ENCODE peak calls at places on chromosome 21, in four cellular contexts. N is fibroblast of the aortic adventitia, H is testis, U is colonic mucosa. R is an unnamed sample.

GRCh38 chr21:17491716-17492414 is 21.0 kb upstream of the CXADR start:
- DNase-seq in N (peak; percentile 98), H (no peak), U (no peak), R (peak; percentile 97)

GRCh38 chr21:45507888-45508508 is 34.2 kb downstream of the SLC19A1 start:
- DNase-seq in N (no peak), H (no peak), U (no peak), R (no peak)

GRCh38 chr21:23452384-23453083 is 2154.7 kb downstream of the MRPL39 start:
- DNase-seq in N (no peak), H (peak; percentile 61), U (no peak), R (no peak)

GRCh38 chr21:41112740-41113692 is 54.9 kb upstream of the BACE2 start:
- DNase-seq in N (peak; percentile 70), H (no peak), U (no peak), R (peak; percentile 87)

GRCh38 chr21:45253633-45254556 is 33.8 kb downstream of the POFUT2 start:
- DNase-seq in N (no peak), H (no peak), U (no peak), R (no peak)

GRCh38 chr21:41230530-41230929 is 62.6 kb downstream of the BACE2 start:
- DNase-seq in N (no peak), H (no peak), U (no peak), R (no peak)

GRCh38 chr21:35963920-35964451 is 96.3 kb downstream of the SETD4 start:
- DNase-seq in N (no peak), H (peak; percentile 21), U (no peak), R (no peak)

GRCh38 chr21:24456358-24456757 is 1150.9 kb downstream of the MRPL39 start:
- DNase-seq in N (no peak), H (no peak), U (no peak), R (no peak)

GRCh38 chr21:45516671-45517151 is 25.5 kb downstream of the SLC19A1 start:
- DNase-seq in N (no peak), H (no peak), U (no peak), R (no peak)

GRCh38 chr21:33332143-33332542 is 7.4 kb downstream of the IFNAR1 start:
- DNase-seq in N (no peak), H (no peak), U (no peak), R (no peak)

GRCh38 chr21:33386222-33386784 is 16.9 kb upstream of the IFNGR2 start:
- DNase-seq in N (no peak), H (no peak), U (no peak), R (no peak)

GRCh38 chr21:21860888-21861287 is 862.7 kb downstream of the NCAM2 start:
- DNase-seq in N (no peak), H (no peak), U (no peak), R (peak; percentile 5)

GRCh38 chr21:14116080-14116481 is 94.7 kb downstream of the LIPI start:
- DNase-seq in N (no peak), H (no peak), U (no peak), R (no peak)

GRCh38 chr21:33396966-33397365 is 6.2 kb upstream of the IFNGR2 start:
- DNase-seq in N (peak; percentile 85), H (no peak), U (no peak), R (peak; percentile 90)

GRCh38 chr21:14712121-14712520 is 166.0 kb upstream of the SAMSN1 start:
- DNase-seq in N (no peak), H (no peak), U (no peak), R (peak; percentile 84)

GRCh38 chr21:25790122-25790951 is 55.6 kb downstream of the GABPA start:
- DNase-seq in N (peak; percentile 57), H (no peak), U (peak; percentile 19), R (peak; percentile 52)

GRCh38 chr21:28776251-28776650 is 216.4 kb downstream of the LTN1 start:
- DNase-seq in N (peak; percentile 92), H (no peak), U (no peak), R (peak; percentile 89)

GRCh38 chr21:33109574-33110339 is 39.8 kb downstream of the OLIG1 start:
- DNase-seq in N (no peak), H (no peak), U (no peak), R (no peak)

GRCh38 chr21:25296239-25296638 is 311.0 kb downstream of the MRPL39 start:
- DNase-seq in N (no peak), H (peak; percentile 73), U (no peak), R (peak; percentile 24)

GRCh38 chr21:46667191-46667734 is 31.8 kb downstream of the PRMT2 start:
- DNase-seq in N (peak; percentile 25), H (no peak), U (no peak), R (peak; percentile 18)

GRCh38 chr21:23837564-23837963 is 1769.7 kb downstream of the MRPL39 start:
- DNase-seq in N (no peak), H (no peak), U (no peak), R (no peak)

GRCh38 chr21:16418663-16419062 is 688.9 kb downstream of the USP25 start:
- DNase-seq in N (no peak), H (no peak), U (no peak), R (peak; percentile 8)
- H3K4me3 ChIP-seq in N (peak overlapping the region; percentile 71), H (no peak overlapping the region), U (no peak overlapping the region), R (no peak overlapping the region)

GRCh38 chr21:34861302-34861701 is 187.8 kb downstream of the RUNX1 start:
- DNase-seq in N (no peak), H (no peak), U (no peak), R (no peak)

GRCh38 chr21:34858559-34858958 is 189.8 kb downstream of the CLIC6 start:
- DNase-seq in N (no peak), H (peak; percentile 24), U (no peak), R (no peak)

GRCh38 chr21:34857122-34857713 is 188.4 kb downstream of the CLIC6 start:
- DNase-seq in N (no peak), H (no peak), U (no peak), R (no peak)

GRCh38 chr21:34859976-34860653 is 189.0 kb downstream of the RUNX1 start:
- DNase-seq in N (no peak), H (no peak), U (no peak), R (no peak)

DNA sequence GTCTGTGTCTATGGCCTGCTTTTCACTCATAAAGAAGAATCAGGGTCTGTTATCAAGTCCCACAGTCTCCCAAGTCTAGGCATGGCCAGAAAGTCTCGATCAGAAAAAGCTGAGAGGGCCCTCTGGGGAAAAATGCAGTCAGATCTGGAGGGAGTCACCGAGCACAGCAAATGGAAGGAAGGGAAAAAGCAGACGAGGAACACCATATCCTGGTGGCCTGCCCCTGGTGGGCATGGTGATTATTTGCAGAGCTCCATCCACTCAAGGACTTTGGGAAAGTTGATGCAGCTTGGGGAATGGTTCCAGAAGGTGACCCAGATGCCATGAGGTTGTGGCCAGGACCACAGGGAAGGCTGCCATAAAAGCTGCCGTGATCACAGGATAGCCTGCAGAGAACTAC is 189.1 kb downstream of the CLIC6 start:
- DNase-seq in N (no peak), H (no peak), U (no peak), R (no peak)
- TF ChIP-seq CTCF in N (peak; percentile 34), H (no peak), U (no peak), R (peak; percentile 33)

GRCh38 chr21:43866659-43867331 is 1.8 kb downstream of the AGPAT3 start:
- DNase-seq in N (no peak), H (no peak), U (peak; percentile 87), R (no peak)

GRCh38 chr21:43867936-43868335 is 2.9 kb downstream of the AGPAT3 start:
- DNase-seq in N (no peak), H (no peak), U (peak; percentile 38), R (no peak)

GRCh38 chr21:43866233-43866632 is 1.2 kb downstream of the AGPAT3 start:
- DNase-seq in N (peak; percentile 65), H (peak; percentile 78), U (peak; percentile 64), R (peak; percentile 40)

GRCh38 chr21:43868461-43868860 is 3.4 kb downstream of the AGPAT3 start:
- DNase-seq in N (no peak), H (no peak), U (peak; percentile 42), R (no peak)

DNA sequence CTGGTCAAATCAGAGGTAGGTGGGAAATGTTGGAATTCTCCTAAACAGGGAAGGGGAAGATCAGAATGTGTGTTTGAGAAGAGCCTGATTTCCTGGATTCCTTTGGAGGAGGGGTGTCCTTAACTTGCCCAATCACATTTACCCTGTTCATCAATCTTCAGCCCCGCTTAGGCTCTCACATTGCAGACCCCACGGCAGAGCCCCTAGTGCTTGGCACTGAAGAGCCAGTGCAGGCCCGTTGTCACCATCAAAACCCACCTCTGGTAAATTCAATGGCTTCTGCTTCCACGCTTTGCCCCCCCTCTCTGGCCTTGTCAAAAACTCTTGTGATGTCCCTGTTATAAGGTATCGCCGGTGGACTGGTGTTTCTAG is 2.3 kb downstream of the AGPAT3 start:
- DNase-seq in N (no peak), H (no peak), U (peak; percentile 41), R (no peak)
- H3K4me3 ChIP-seq in N (no peak overlapping the region), H (no peak overlapping the region), U (peak overlapping the region; percentile 58), R (no peak overlapping the region)

DNA sequence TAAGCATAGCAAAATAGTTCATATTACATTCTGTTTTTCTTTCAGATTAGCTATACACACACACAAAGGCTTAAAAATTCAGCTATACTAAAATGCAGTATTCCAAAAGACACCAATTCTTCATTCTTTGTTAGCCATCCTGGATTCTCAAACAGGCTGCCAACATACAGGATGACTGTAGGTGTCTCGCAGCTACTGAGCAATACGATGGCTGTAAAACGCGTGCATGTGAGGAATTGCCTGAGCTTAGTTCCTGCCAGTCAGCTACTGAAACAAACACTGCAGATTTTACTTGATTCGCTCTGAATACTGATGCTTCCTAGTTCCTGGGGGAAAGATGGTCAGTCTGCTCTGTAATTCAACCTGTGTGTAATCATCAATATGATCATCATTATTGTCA is 24.7 kb upstream of the HMGN1 start:
- DNase-seq in N (peak; percentile 46), H (peak; percentile 34), U (no peak), R (peak; percentile 56)
- TF ChIP-seq CTCF in N (peak; percentile 46), H (no peak), U (peak; percentile 33), R (peak; percentile 37)

DNA sequence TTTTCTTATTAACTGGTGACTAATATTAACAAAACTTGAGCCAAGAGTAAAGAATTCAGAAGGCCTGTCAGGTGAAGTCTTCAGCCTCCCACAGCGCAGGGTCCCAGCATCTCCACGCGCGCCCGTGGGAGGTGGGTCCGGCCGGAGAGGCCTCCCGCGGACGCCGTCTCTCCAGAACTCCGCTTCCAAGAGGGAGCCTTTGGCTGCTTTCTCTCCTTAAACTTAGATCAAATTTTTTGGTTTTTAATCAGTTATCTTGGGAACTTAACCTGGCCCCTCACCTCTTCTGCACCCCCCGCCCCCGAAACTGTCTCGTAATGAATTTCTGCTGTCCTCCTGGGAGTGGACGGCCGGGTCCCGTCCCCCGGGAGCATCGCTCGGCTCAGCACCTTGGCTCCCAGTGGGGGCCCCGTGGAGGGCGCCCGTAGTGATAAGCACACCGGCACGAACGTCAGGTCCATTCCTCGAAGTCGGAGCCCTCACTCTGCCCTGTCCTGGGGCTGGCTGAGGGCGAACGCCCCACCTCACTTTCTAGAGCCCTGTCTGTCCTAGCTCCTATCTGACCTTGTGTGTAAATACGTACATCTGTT is 29.5 kb upstream of the TRAPPC10 start:
- DNase-seq in N (no peak), H (no peak), U (no peak), R (no peak)
- H3K4me3 ChIP-seq in N (no peak overlapping the region), H (no peak overlapping the region), U (no peak overlapping the region), R (no peak overlapping the region)

DNA sequence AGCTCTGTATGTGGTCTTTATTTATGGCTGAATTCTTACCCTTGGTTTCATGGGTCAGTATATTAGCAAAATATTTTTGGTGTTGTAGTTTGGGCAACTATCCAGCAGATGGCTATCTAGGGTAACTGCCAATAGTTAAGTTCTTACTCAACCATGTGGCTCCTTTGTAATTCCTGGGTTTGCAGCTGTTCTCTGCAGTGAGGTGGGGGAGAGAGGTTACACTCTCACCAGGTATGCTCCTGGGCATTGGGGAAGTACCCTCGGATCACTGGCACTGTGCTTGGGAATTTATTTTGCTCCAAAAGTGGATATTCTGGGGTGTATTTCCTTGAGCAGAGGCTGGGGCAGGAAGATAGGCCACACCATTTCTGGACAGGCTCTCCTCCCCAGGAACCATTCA is 436.7 kb upstream of the TMPRSS15 start:
- DNase-seq in N (no peak), H (no peak), U (no peak), R (no peak)
- TF ChIP-seq CTCF in N (no peak), H (no peak), U (peak; percentile 17), R (peak; percentile 15)

GRCh38 chr21:26842976-26843911 is 2.0 kb downstream of the ADAMTS1 start:
- DNase-seq in N (peak; percentile 97), H (peak; percentile 92), U (peak; percentile 91), R (peak; percentile 98)
- H3K4me3 ChIP-seq in N (peak overlapping the region; percentile 99), H (peak overlapping the region; percentile 91), U (peak overlapping the region; percentile 52), R (peak overlapping the region; percentile 98)